ENCODE peak calls at places on chromosome 11, in eight cellular contexts. T is nephron progenitor cell, K is HFFc6, J is HFF-Myc, Z is lower lobe of right lung, S is lower leg skin, B is HL-60, M is H9. D is an unnamed sample.

GRCh38 chr11:17720796-17721171 is 1.4 kb downstream of the MYOD1 start:
- DNase-seq in Z (no peak), M (peak; percentile 53), S (no peak), T (no peak), K (no peak), J (no peak), B (no peak), D (no peak)

GRCh38 chr11:19962795-19963163 is 197.5 kb downstream of the DBX1 start:
- DNase-seq in K (peak; percentile 74), B (no peak), S (no peak), M (no peak), T (no peak), Z (no peak), J (no peak), D (no peak)

GRCh38 chr11:25702417-25702816 is 629.5 kb upstream of the ANO3 start:
- DNase-seq in K (no peak), M (no peak), Z (no peak), T (no peak), B (no peak), J (no peak), S (no peak), D (no peak)

GRCh38 chr11:15106201-15106965 is 8.3 kb upstream of the INSC start:
- DNase-seq in B (no peak), S (no peak), J (no peak), M (no peak), Z (no peak), K (peak; percentile 65), T (no peak), D (no peak)

GRCh38 chr11:73995247-73995646 is 12.6 kb upstream of the UCP2 start:
- DNase-seq in J (no peak), B (peak; percentile 23), M (no peak), K (peak; percentile 26), S (no peak), T (no peak), Z (no peak), D (no peak)

GRCh38 chr11:70826541-70826943 is 425.8 kb downstream of the SHANK2 start:
- DNase-seq in K (no peak), J (no peak), Z (no peak), S (no peak), M (peak; percentile 57), T (peak; percentile 62), B (no peak), D (no peak)

GRCh38 chr11:15146271-15147003 is 31.7 kb downstream of the INSC start:
- DNase-seq in Z (no peak), K (peak; percentile 53), J (no peak), T (no peak), S (no peak), B (no peak), M (no peak), D (no peak)

GRCh38 chr11:116507849-116508695 is 264.7 kb downstream of the BUD13 start:
- DNase-seq in Z (no peak), T (no peak), K (no peak), M (no peak), S (no peak), J (no peak), B (no peak), D (no peak)

GRCh38 chr11:93908689-93909088 is 58.3 kb upstream of the VSTM5 start:
- DNase-seq in Z (no peak), J (peak; percentile 66), B (no peak), K (peak; percentile 87), S (no peak), T (no peak), M (no peak), D (no peak)

GRCh38 chr11:78101073-78101472 is 21.4 kb upstream of the NDUFC2 start:
- DNase-seq in B (no peak), M (no peak), K (no peak), J (no peak), Z (no peak), S (no peak), T (no peak), D (no peak)

GRCh38 chr11:132848336-132848735 is 684.0 kb downstream of the OPCML start:
- DNase-seq in S (no peak), J (no peak), M (no peak), B (no peak), K (no peak), T (no peak), Z (no peak), D (no peak)
- TF ChIP-seq CTCF in S (no peak), J (no peak), M (no peak), B (no peak), K (no peak), T (no peak), Z (no peak), D (no peak)

GRCh38 chr11:8604078-8604723 is 10.2 kb upstream of the STK33 start:
- DNase-seq in T (peak; percentile 62), J (peak; percentile 94), Z (peak; percentile 63), B (peak; percentile 35), S (peak; percentile 81), M (peak; percentile 75), K (peak; percentile 100), D (no peak)
- TF ChIP-seq CTCF in T (peak; percentile 77), J (peak; percentile 85), Z (peak; percentile 63), B (peak; percentile 67), S (no peak), M (peak; percentile 91), K (peak; percentile 88), D (no peak)

GRCh38 chr11:64040684-64041267 is 5.0 kb downstream of the FLRT1 start:
- DNase-seq in S (no peak), T (peak; percentile 41), M (peak; percentile 72), J (no peak), B (no peak), Z (no peak), K (no peak), D (no peak)

GRCh38 chr11:64042301-64042700 is 6.6 kb downstream of the FLRT1 start:
- DNase-seq in K (no peak), B (no peak), Z (no peak), M (no peak), J (no peak), S (no peak), T (peak; percentile 41), D (no peak)

GRCh38 chr11:64043545-64043944 is 7.8 kb downstream of the FLRT1 start:
- DNase-seq in Z (no peak), K (no peak), S (no peak), T (no peak), M (no peak), J (no peak), B (no peak), D (no peak)

GRCh38 chr11:64039012-64039665 is 3.4 kb downstream of the FLRT1 start:
- DNase-seq in B (no peak), K (no peak), Z (no peak), J (no peak), M (no peak), T (no peak), S (no peak), D (no peak)

DNA sequence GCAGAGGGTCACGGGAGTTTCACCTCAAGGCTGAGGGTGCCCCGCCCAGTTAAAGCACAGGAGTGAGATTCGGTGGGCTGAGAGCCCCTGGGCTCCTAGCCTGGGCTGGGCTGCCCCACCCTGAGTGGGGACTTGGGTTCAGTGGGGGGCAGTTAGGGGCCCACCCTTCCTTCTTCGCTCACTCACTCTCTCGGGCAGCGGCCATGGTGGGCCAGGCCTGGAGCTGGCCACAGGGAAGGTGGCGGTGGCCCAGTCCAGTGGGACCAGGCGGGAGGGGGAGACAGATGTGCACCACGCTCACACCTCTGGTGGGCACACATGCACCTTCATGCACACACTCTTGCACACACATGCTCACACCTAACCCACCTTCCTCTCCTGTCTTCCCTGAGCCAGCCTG is 6.1 kb downstream of the FLRT1 start:
- DNase-seq in K (no peak), B (no peak), T (no peak), Z (no peak), M (no peak), S (no peak), J (no peak), D (no peak)
- TF ChIP-seq CTCF in K (no peak), B (no peak), T (no peak), Z (no peak), M (no peak), S (no peak), J (no peak), D (no peak)

DNA sequence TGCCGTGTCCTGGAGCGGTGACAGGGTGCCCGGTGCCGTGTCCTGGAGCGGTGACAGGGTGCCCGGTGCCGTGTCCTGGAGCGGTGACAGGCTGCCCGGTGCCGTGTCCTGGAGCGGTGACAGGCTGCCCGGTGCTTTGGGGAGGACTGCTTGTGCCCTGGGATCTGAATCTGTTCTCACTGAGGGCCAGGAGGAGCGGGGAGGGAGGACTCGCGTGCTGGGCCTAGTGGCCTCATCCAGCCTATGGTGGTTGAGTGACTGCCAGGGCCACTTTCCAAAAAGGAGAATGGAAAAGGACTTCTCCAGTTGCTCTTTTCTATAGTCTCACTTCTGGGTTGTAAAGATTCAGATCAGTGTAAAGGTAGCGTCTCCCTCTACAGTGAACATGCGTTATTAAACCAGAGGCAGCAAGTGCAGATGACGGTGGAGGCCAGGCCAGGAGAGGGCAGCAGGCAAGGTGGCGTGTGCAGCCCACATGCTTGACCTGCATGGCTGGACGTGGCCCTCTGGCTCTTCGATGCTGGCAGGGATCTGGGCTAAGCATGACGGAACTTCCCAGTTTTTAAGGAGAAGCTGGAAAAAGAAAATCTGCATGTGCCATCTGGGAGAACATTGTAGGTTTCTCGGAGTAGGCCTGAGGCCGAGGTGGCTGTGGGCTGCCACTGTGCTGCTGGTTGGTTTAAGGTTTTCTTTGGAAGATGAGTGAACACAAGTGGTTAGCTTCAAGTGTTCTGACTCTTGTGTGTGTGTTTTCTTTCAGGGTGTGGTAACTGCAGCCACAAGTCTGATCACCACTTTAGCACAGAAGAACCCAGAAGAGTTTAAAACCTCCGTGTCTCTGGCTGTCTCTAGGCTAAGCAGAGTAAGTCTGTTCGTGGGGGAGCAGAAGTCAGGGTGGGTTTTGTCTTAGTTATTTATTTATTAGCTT is 55.0 kb downstream of the AP2A2 start:
- DNase-seq in S (no peak), M (no peak), B (no peak), K (no peak), J (no peak), Z (no peak), T (no peak), D (no peak)
- TF ChIP-seq CTCF in S (no peak), M (peak; percentile 18), B (no peak), K (no peak), J (no peak), Z (peak; percentile 18), T (no peak), D (no peak)

DNA sequence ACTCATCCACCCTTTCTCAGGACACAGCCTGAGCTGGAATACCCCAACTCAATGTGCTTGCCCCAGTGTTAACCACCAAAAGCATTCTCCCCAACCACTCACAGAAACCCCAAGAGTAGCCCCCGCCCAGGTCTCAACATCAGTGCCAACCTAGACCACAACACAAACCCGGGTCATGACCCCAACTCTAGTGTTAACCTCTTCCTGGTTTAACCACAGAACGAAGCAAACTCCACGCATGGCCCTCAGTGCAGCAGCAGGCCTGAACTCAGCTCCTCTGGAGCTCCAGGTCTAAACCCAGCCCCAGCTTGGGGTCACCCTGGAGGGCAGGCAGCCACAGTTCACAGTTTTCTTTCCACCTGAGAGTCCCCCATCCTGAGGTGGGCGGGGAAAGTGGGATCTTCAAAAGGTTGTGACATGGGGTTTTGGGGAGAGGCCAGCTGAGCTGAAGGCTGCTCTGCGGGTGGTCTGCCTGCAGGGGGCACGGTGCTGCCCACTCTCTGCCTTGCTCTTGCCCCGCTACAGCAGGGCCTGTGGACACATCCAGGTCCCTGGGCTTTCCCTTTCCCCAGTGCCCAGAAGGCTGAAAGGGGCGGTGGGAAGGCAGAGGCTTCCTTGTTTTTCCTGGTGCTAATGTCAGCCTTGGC is 37.9 kb downstream of the NECTIN1 start:
- DNase-seq in J (no peak), M (no peak), B (no peak), T (no peak), Z (no peak), K (no peak), S (no peak), D (no peak)
- TF ChIP-seq CTCF in J (no peak), M (no peak), B (no peak), T (peak; percentile 10), Z (no peak), K (peak; percentile 24), S (no peak), D (no peak)

D was measured in omental fat pad.